ENCODE peak calls at places on chromosomes 11 and 22, in eight cellular contexts. One of them, this sample, is unnamed.

GRCh38 chr11:111046291-111046690 is 199.2 kb upstream of the POU2AF2 start:
- DNase-seq in foreskin fibroblast: no peak
- DNase-seq in thoracic aorta: no peak
- DNase-seq in HFFc6: no peak
- DNase-seq in choroid plexus epithelial cell: peak
- DNase-seq in IMR-90: peak
- DNase-seq in GM12865: no peak
- DNase-seq in CD14-positive monocyte: no peak
- DNase-seq in this sample: no peak

GRCh38 chr11:87722756-87723599 is 452.3 kb downstream of the RAB38 start:
- DNase-seq in foreskin fibroblast: no peak
- DNase-seq in thoracic aorta: no peak
- DNase-seq in HFFc6: no peak
- DNase-seq in choroid plexus epithelial cell: peak
- DNase-seq in IMR-90: peak
- DNase-seq in GM12865: peak
- DNase-seq in CD14-positive monocyte: no peak
- DNase-seq in this sample: no peak

GRCh38 chr22:19292262-19293230 is 1.0 kb upstream of the CLTCL1 start:
- DNase-seq in foreskin fibroblast: no peak
- DNase-seq in thoracic aorta: no peak
- DNase-seq in HFFc6: no peak
- DNase-seq in choroid plexus epithelial cell: no peak
- DNase-seq in IMR-90: no peak
- DNase-seq in GM12865: no peak
- DNase-seq in CD14-positive monocyte: no peak
- DNase-seq in this sample: peak

GRCh38 chr11:58898106-58898505 is 41.2 kb upstream of the GLYATL1 start:
- DNase-seq in foreskin fibroblast: no peak
- DNase-seq in thoracic aorta: no peak
- DNase-seq in HFFc6: no peak
- DNase-seq in choroid plexus epithelial cell: peak
- DNase-seq in IMR-90: no peak
- DNase-seq in GM12865: no peak
- DNase-seq in CD14-positive monocyte: no peak
- DNase-seq in this sample: no peak

GRCh38 chr22:45964372-45964771 is 12.6 kb downstream of the WNT7B start:
- DNase-seq in foreskin fibroblast: no peak
- DNase-seq in thoracic aorta: no peak
- DNase-seq in HFFc6: no peak
- DNase-seq in choroid plexus epithelial cell: no peak
- DNase-seq in IMR-90: no peak
- DNase-seq in GM12865: no peak
- DNase-seq in CD14-positive monocyte: no peak
- DNase-seq in this sample: no peak

GRCh38 chr11:19951558-19952083 is 208.7 kb downstream of the DBX1 start:
- DNase-seq in foreskin fibroblast: peak
- DNase-seq in thoracic aorta: no peak
- DNase-seq in HFFc6: peak
- DNase-seq in choroid plexus epithelial cell: peak
- DNase-seq in IMR-90: peak
- DNase-seq in GM12865: peak
- DNase-seq in CD14-positive monocyte: no peak
- DNase-seq in this sample: no peak

GRCh38 chr11:120028181-120028935 is 109.6 kb downstream of the TRIM29 start:
- DNase-seq in foreskin fibroblast: no peak
- DNase-seq in thoracic aorta: no peak
- DNase-seq in HFFc6: no peak
- DNase-seq in choroid plexus epithelial cell: no peak
- DNase-seq in IMR-90: no peak
- DNase-seq in GM12865: no peak
- DNase-seq in CD14-positive monocyte: no peak
- DNase-seq in this sample: no peak

GRCh38 chr11:128913806-128914205 is 22.6 kb downstream of the KCNJ5 start:
- DNase-seq in foreskin fibroblast: no peak
- DNase-seq in thoracic aorta: no peak
- DNase-seq in HFFc6: no peak
- DNase-seq in choroid plexus epithelial cell: no peak
- DNase-seq in IMR-90: no peak
- DNase-seq in GM12865: no peak
- DNase-seq in CD14-positive monocyte: no peak
- DNase-seq in this sample: no peak

GRCh38 chr11:123719452-123719851 is 22.0 kb downstream of the ZNF202 start:
- DNase-seq in foreskin fibroblast: no peak
- DNase-seq in thoracic aorta: no peak
- DNase-seq in HFFc6: peak
- DNase-seq in choroid plexus epithelial cell: peak
- DNase-seq in IMR-90: peak
- DNase-seq in GM12865: no peak
- DNase-seq in CD14-positive monocyte: no peak
- DNase-seq in this sample: no peak

GRCh38 chr11:67389477-67389876 is 2.3 kb upstream of the RAD9A start:
- DNase-seq in foreskin fibroblast: no peak
- DNase-seq in thoracic aorta: no peak
- DNase-seq in HFFc6: no peak
- DNase-seq in choroid plexus epithelial cell: no peak
- DNase-seq in IMR-90: no peak
- DNase-seq in GM12865: peak
- DNase-seq in CD14-positive monocyte: no peak
- DNase-seq in this sample: no peak

GRCh38 chr22:19059481-19060278 is 62.5 kb downstream of the DGCR2 start:
- DNase-seq in foreskin fibroblast: no peak
- DNase-seq in thoracic aorta: no peak
- DNase-seq in HFFc6: no peak
- DNase-seq in choroid plexus epithelial cell: no peak
- DNase-seq in IMR-90: no peak
- DNase-seq in GM12865: no peak
- DNase-seq in CD14-positive monocyte: no peak
- DNase-seq in this sample: no peak

DNA sequence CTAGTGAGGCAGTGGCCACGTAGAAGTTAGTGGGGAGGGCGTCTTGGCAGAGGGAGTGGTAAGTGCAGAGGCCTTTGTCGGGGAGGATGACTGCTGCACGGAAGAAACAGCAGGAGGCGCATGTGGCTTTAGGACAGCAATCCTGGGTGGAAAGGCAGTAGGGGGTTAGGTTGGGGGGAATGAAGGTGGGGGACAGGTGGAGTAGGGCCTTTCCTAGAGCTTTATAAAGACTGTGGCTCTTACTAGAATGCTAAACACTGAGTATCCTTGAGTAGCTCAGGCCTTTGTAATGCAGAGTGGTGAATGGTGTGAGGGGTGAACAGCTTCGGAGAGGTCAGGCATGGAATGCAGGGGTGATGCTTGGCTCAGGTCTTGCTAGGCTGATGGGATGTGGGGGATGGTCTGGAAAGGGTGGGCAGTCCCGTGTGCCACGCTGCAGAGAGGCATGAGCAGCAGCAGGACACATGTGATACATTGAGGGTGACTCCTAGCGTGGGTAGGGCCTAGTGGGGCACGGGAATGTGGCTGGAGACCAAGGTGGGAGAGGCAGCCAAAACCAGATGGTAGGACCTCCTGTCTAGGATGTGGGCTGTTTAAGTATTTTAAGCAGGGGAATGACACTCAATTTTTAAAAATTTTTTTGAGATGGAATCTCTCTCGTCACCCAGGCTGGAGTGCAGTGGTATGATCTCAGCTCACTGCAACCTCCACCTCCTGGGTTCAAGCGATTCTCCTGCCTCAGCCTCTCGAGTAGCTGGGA is 19.2 kb downstream of the AP2A2 start:
- DNase-seq in foreskin fibroblast: peak
- DNase-seq in thoracic aorta: no peak
- DNase-seq in HFFc6: no peak
- DNase-seq in choroid plexus epithelial cell: peak
- DNase-seq in IMR-90: peak
- DNase-seq in GM12865: no peak
- DNase-seq in CD14-positive monocyte: no peak
- DNase-seq in this sample: no peak
- TF ChIP-seq CTCF in foreskin fibroblast: no peak
- TF ChIP-seq CTCF in thoracic aorta: no peak
- TF ChIP-seq CTCF in HFFc6: no peak
- TF ChIP-seq CTCF in choroid plexus epithelial cell: peak
- TF ChIP-seq CTCF in IMR-90: peak
- TF ChIP-seq CTCF in GM12865: no peak
- TF ChIP-seq CTCF in CD14-positive monocyte: no peak
- TF ChIP-seq CTCF in this sample: no peak

GRCh38 chr22:41957941-41958556 is 6.1 kb downstream of the SMIM45 start:
- DNase-seq in foreskin fibroblast: no peak
- DNase-seq in thoracic aorta: no peak
- DNase-seq in HFFc6: no peak
- DNase-seq in choroid plexus epithelial cell: no peak
- DNase-seq in IMR-90: no peak
- DNase-seq in GM12865: no peak
- DNase-seq in CD14-positive monocyte: no peak
- DNase-seq in this sample: no peak
- TF ChIP-seq CTCF in foreskin fibroblast: no peak
- TF ChIP-seq CTCF in thoracic aorta: no peak
- TF ChIP-seq CTCF in HFFc6: no peak
- TF ChIP-seq CTCF in choroid plexus epithelial cell: no peak
- TF ChIP-seq CTCF in IMR-90: no peak
- TF ChIP-seq CTCF in GM12865: no peak
- TF ChIP-seq CTCF in CD14-positive monocyte: peak
- TF ChIP-seq CTCF in this sample: peak

GRCh38 chr11:6475936-6476335 is 2.2 kb upstream of the TRIM3 start:
- DNase-seq in foreskin fibroblast: no peak
- DNase-seq in thoracic aorta: no peak
- DNase-seq in HFFc6: no peak
- DNase-seq in choroid plexus epithelial cell: no peak
- DNase-seq in IMR-90: no peak
- DNase-seq in GM12865: no peak
- DNase-seq in CD14-positive monocyte: no peak
- DNase-seq in this sample: no peak
- TF ChIP-seq CTCF in foreskin fibroblast: no peak
- TF ChIP-seq CTCF in thoracic aorta: no peak
- TF ChIP-seq CTCF in HFFc6: peak
- TF ChIP-seq CTCF in choroid plexus epithelial cell: peak
- TF ChIP-seq CTCF in IMR-90: no peak
- TF ChIP-seq CTCF in GM12865: no peak
- TF ChIP-seq CTCF in CD14-positive monocyte: no peak
- TF ChIP-seq CTCF in this sample: no peak

GRCh38 chr11:1918436-1919315 is 827 bp upstream of the TNNT3 start:
- DNase-seq in foreskin fibroblast: no peak
- DNase-seq in thoracic aorta: no peak
- DNase-seq in HFFc6: no peak
- DNase-seq in choroid plexus epithelial cell: no peak
- DNase-seq in IMR-90: no peak
- DNase-seq in GM12865: no peak
- DNase-seq in CD14-positive monocyte: no peak
- DNase-seq in this sample: no peak
- TF ChIP-seq CTCF in foreskin fibroblast: no peak
- TF ChIP-seq CTCF in thoracic aorta: no peak
- TF ChIP-seq CTCF in HFFc6: no peak
- TF ChIP-seq CTCF in choroid plexus epithelial cell: no peak
- TF ChIP-seq CTCF in IMR-90: no peak
- TF ChIP-seq CTCF in GM12865: no peak
- TF ChIP-seq CTCF in CD14-positive monocyte: no peak
- TF ChIP-seq CTCF in this sample: peak

DNA sequence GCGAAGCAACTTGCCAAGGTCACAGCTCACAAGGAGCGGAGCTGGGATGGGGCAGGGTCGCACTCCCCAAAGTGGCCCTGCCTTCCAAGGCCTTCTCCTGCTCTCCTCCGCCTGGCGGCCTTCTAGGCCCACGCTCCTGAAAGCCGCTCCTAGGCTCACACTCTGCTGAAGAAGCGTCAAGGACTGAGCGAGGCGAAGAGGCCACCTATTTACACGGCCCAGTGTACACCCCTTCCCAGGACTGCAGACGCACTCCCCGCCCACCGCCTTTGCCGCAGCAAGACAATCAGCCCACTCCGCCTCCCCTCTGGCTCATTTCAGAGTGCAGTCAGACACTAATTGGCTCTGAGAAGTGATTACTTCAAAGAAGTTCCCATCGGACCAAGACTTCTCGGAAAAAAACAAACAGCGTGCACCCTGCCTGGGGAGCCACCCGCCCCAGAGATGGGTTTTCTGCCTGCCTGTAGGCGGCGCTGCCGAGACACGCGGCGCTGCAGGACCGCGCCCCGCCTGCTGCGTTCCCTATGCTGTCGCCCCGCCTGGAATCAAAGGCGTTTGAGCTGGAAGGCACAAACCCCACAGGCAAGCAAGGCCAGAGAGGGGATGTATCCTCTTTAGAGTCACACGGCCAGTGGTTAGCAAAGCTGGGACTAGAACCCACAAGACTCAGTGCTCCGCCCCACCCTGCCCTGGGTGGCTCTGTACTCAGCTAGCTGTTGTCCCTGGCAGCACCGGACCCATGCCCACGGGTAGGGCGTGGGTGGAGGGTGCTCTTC is 414.8 kb downstream of the BUD13 start:
- DNase-seq in foreskin fibroblast: no peak
- DNase-seq in thoracic aorta: no peak
- DNase-seq in HFFc6: no peak
- DNase-seq in choroid plexus epithelial cell: no peak
- DNase-seq in IMR-90: no peak
- DNase-seq in GM12865: peak
- DNase-seq in CD14-positive monocyte: no peak
- DNase-seq in this sample: no peak
- TF ChIP-seq CTCF in foreskin fibroblast: no peak
- TF ChIP-seq CTCF in thoracic aorta: no peak
- TF ChIP-seq CTCF in HFFc6: no peak
- TF ChIP-seq CTCF in choroid plexus epithelial cell: no peak
- TF ChIP-seq CTCF in IMR-90: peak
- TF ChIP-seq CTCF in GM12865: peak
- TF ChIP-seq CTCF in CD14-positive monocyte: peak
- TF ChIP-seq CTCF in this sample: peak

GRCh38 chr11:101914349-101914736 is 467 bp upstream of the CEP126 start:
- DNase-seq in foreskin fibroblast: peak
- DNase-seq in thoracic aorta: no peak
- DNase-seq in HFFc6: peak
- DNase-seq in choroid plexus epithelial cell: peak
- DNase-seq in IMR-90: peak
- DNase-seq in GM12865: no peak
- DNase-seq in CD14-positive monocyte: no peak
- DNase-seq in this sample: no peak

GRCh38 chr11:101913631-101914030 is 1.2 kb upstream of the CEP126 start:
- DNase-seq in foreskin fibroblast: no peak
- DNase-seq in thoracic aorta: no peak
- DNase-seq in HFFc6: no peak
- DNase-seq in choroid plexus epithelial cell: peak
- DNase-seq in IMR-90: no peak
- DNase-seq in GM12865: no peak
- DNase-seq in CD14-positive monocyte: no peak
- DNase-seq in this sample: no peak

GRCh38 chr11:101916422-101916821 is at the start of gene ANGPTL5:
- DNase-seq in foreskin fibroblast: no peak
- DNase-seq in thoracic aorta: no peak
- DNase-seq in HFFc6: no peak
- DNase-seq in choroid plexus epithelial cell: no peak
- DNase-seq in IMR-90: no peak
- DNase-seq in GM12865: no peak
- DNase-seq in CD14-positive monocyte: no peak
- DNase-seq in this sample: no peak

GRCh38 chr11:101915811-101916291 is 471 bp downstream of the ANGPTL5 start:
- DNase-seq in foreskin fibroblast: peak
- DNase-seq in thoracic aorta: no peak
- DNase-seq in HFFc6: peak
- DNase-seq in choroid plexus epithelial cell: peak
- DNase-seq in IMR-90: peak
- DNase-seq in GM12865: peak
- DNase-seq in CD14-positive monocyte: peak
- DNase-seq in this sample: no peak

GRCh38 chr11:101914737-101915426 is at the start of gene CEP126:
- DNase-seq in foreskin fibroblast: peak
- DNase-seq in thoracic aorta: peak
- DNase-seq in HFFc6: peak
- DNase-seq in choroid plexus epithelial cell: peak
- DNase-seq in IMR-90: peak
- DNase-seq in GM12865: peak
- DNase-seq in CD14-positive monocyte: peak
- DNase-seq in this sample: peak
- TF ChIP-seq CTCF in foreskin fibroblast: peak
- TF ChIP-seq CTCF in thoracic aorta: peak
- TF ChIP-seq CTCF in HFFc6: peak
- TF ChIP-seq CTCF in choroid plexus epithelial cell: peak
- TF ChIP-seq CTCF in IMR-90: peak
- TF ChIP-seq CTCF in GM12865: no peak
- TF ChIP-seq CTCF in CD14-positive monocyte: no peak
- TF ChIP-seq CTCF in this sample: peak